ENCODE peak calls at places on chromosomes 12 and 14, in five cellular contexts. G is hypothalamus; L is Daoy; N is AG09309; D is stimulated activated naive CD4-positive, alpha-beta T cell. U is an unnamed sample.
A peak's percentile ranks its signal among the peaks of the same experiment; 100 is the strongest.

GRCh38 chr14:93369393-93370266 is 22.6 kb downstream of the COX8C start:
- DNase-seq in D (no peak), G (no peak), N (no peak), L (no peak), U (no peak)

GRCh38 chr12:46915861-46916260 is 90.1 kb upstream of the SLC38A4 start:
- DNase-seq in N (no peak), D (no peak), L (no peak), G (no peak), U (no peak)

GRCh38 chr14:28681681-28682080 is 84.9 kb upstream of the FOXG1 start:
- DNase-seq in L (no peak), D (no peak), G (no peak), N (no peak), U (no peak)

GRCh38 chr14:90677484-90678045 is 138.7 kb downstream of the TTC7B start:
- DNase-seq in D (peak; percentile 32), N (no peak), L (no peak), G (no peak), U (no peak)

GRCh38 chr14:100522616-100523021 is 64.6 kb downstream of the BEGAIN start:
- DNase-seq in L (peak; percentile 78), D (no peak), N (no peak), G (no peak), U (no peak)

GRCh38 chr14:69247691-69248440 is 12.1 kb upstream of the GALNT16 start:
- DNase-seq in L (no peak), D (no peak), G (no peak), N (peak; percentile 91), U (no peak)

GRCh38 chr12:13273850-13274249 is 77.3 kb downstream of the EMP1 start:
- DNase-seq in L (no peak), N (no peak), D (no peak), G (no peak), U (no peak)

GRCh38 chr12:11669348-11669747 is 19.9 kb downstream of the ETV6 start:
- DNase-seq in L (no peak), N (no peak), G (no peak), D (no peak), U (no peak)

GRCh38 chr14:94485944-94486841 is 10.2 kb upstream of the SERPINA9 start:
- DNase-seq in D (peak; percentile 15), L (peak; percentile 81), G (no peak), N (no peak), U (no peak)

GRCh38 chr14:69288001-69288771 is 28.2 kb downstream of the GALNT16 start:
- DNase-seq in N (peak; percentile 72), G (no peak), L (no peak), D (no peak), U (no peak)

GRCh38 chr12:18482601-18483120 is 221.3 kb downstream of the PIK3C2G start:
- DNase-seq in L (no peak), N (no peak), D (no peak), G (no peak), U (no peak)

GRCh38 chr12:88615490-88615889 is 35.2 kb upstream of the KITLG start:
- DNase-seq in N (no peak), L (no peak), D (no peak), G (no peak), U (no peak)

GRCh38 chr14:91636604-91637003 is 95.3 kb downstream of the CATSPERB start:
- DNase-seq in G (no peak), D (no peak), N (no peak), L (no peak), U (no peak)

GRCh38 chr12:100265732-100266131 is 1.1 kb downstream of the DEPDC4 start:
- DNase-seq in D (no peak), L (no peak), N (no peak), G (no peak), U (no peak)

GRCh38 chr12:6312529-6313325 is 2.2 kb downstream of the PLEKHG6 start:
- DNase-seq in N (no peak), D (no peak), G (no peak), L (peak; percentile 48), U (no peak)

GRCh38 chr12:27982380-27982779 is 9.8 kb upstream of the PTHLH start:
- DNase-seq in L (no peak), N (no peak), G (no peak), D (no peak), U (no peak)

GRCh38 chr12:82144505-82144904 is 213.7 kb downstream of the CCDC59 start:
- DNase-seq in L (no peak), N (no peak), D (no peak), G (no peak), U (no peak)

GRCh38 chr12:55891310-55891709 is 36.4 kb downstream of the PYM1 start:
- DNase-seq in L (no peak), G (no peak), D (no peak), N (no peak), U (no peak)

GRCh38 chr12:76183459-76184186 is 99.1 kb upstream of the NAP1L1 start:
- DNase-seq in G (no peak), D (no peak), L (peak; percentile 92), N (peak; percentile 86), U (no peak)

GRCh38 chr12:25052191-25053020 is 103.5 kb upstream of the BCAT1 start:
- DNase-seq in L (no peak), D (peak; percentile 93), N (no peak), G (no peak), U (peak; percentile 48)

GRCh38 chr14:61544448-61545202 is 150.7 kb upstream of the HIF1A start:
- DNase-seq in G (no peak), D (no peak), N (no peak), L (no peak), U (no peak)

GRCh38 chr12:124523071-124523470 is 44.3 kb downstream of the NCOR2 start:
- DNase-seq in D (no peak), G (no peak), N (no peak), L (peak; percentile 51), U (no peak)

GRCh38 chr12:92703777-92704176 is 988 bp downstream of the PLEKHG7 start:
- DNase-seq in G (no peak), L (no peak), N (no peak), D (no peak), U (no peak)

GRCh38 chr12:57451233-57451778 is 3.8 kb upstream of the INHBE start:
- DNase-seq in L (no peak), N (no peak), G (no peak), D (no peak), U (no peak)